ENCODE peak calls at places on chromosomes 3 and 15, in nine cellular contexts. V is OCI-LY7, E is tibial nerve, H is MM.1S, T is mesenchymal stem cell, Y is transverse colon, X is heart right ventricle, C is small intestine, O is right cardiac atrium. G is an unnamed sample. For H3K4me1, the result is how much of the 10 kb centered on the place peaks cover.

GRCh38 chr3:182118081-182118480 is 406.4 kb downstream of the SOX2 start:
- DNase-seq in V (no peak), E (no peak), H (no peak), T (peak), Y (no peak), X (no peak), C (no peak), O (no peak), G (no peak)

GRCh38 chr3:155411500-155412223 is 118.2 kb upstream of the STRIT1 start:
- DNase-seq in V (peak), E (no peak), H (no peak), T (no peak), Y (no peak), X (no peak), C (no peak), O (no peak), G (no peak)

GRCh38 chr15:89740137-89740536 is 10.9 kb downstream of the MESP1 start:
- DNase-seq in V (peak), E (peak), H (peak), T (peak), Y (peak), X (peak), C (peak), O (no peak), G (no peak)

GRCh38 chr3:132549169-132549568 is 47.9 kb upstream of the ACKR4 start:
- DNase-seq in V (no peak), E (no peak), H (no peak), T (no peak), Y (no peak), X (no peak), C (no peak), O (no peak), G (no peak)

GRCh38 chr3:182182531-182182968 is 470.8 kb downstream of the SOX2 start:
- DNase-seq in V (no peak), E (no peak), H (no peak), T (no peak), Y (no peak), X (no peak), C (no peak), O (no peak), G (no peak)

GRCh38 chr3:53195602-53196574 is 34.9 kb downstream of the PRKCD start:
- DNase-seq in V (peak), E (peak), H (peak), T (peak), Y (peak), X (no peak), C (peak), O (peak), G (peak)

GRCh38 chr15:73959801-73960200 is 32.3 kb downstream of the STOML1 start:
- DNase-seq in V (no peak), E (no peak), H (no peak), T (no peak), Y (no peak), X (no peak), C (no peak), O (no peak), G (no peak)

GRCh38 chr15:79349526-79349925 is 38.6 kb downstream of the TMED3 start:
- DNase-seq in V (no peak), E (no peak), H (no peak), T (peak), Y (no peak), X (no peak), C (no peak), O (no peak), G (no peak)

GRCh38 chr3:98395111-98395510 is 4.6 kb downstream of the OR5K3 start:
- DNase-seq in V (no peak), E (no peak), H (no peak), T (no peak), Y (no peak), X (no peak), C (no peak), O (no peak), G (no peak)

GRCh38 chr3:14803101-14803980 is 15.4 kb upstream of the FGD5 start:
- DNase-seq in V (no peak), E (no peak), H (no peak), T (no peak), Y (peak), X (no peak), C (peak), O (peak), G (peak)

GRCh38 chr3:7193271-7193670 is 332.4 kb downstream of the GRM7 start:
- DNase-seq in V (no peak), E (no peak), H (no peak), T (no peak), Y (no peak), X (no peak), C (no peak), O (no peak), G (no peak)

GRCh38 chr3:189911001-189911400 is 209.7 kb downstream of the P3H2 start:
- DNase-seq in V (no peak), E (no peak), H (no peak), T (no peak), Y (no peak), X (no peak), C (no peak), O (no peak), G (no peak)

GRCh38 chr15:63188247-63188936 is 1.0 kb upstream of the RAB8B start:
- DNase-seq in V (no peak), E (no peak), H (no peak), T (no peak), Y (no peak), X (no peak), C (no peak), O (no peak), G (no peak)

GRCh38 chr3:134652409-134652831 is 1.6 kb upstream of the KY start:
- DNase-seq in V (no peak), E (no peak), H (no peak), T (no peak), Y (no peak), X (no peak), C (no peak), O (no peak), G (no peak)

GRCh38 chr15:90184119-90184785 is 16.9 kb upstream of the SEMA4B start:
- DNase-seq in V (no peak), E (peak), H (peak), T (peak), Y (peak), X (peak), C (peak), O (peak), G (peak)

GRCh38 chr3:111577798-111578685 is 17.1 kb downstream of the ZBED2 start:
- DNase-seq in V (peak), E (no peak), H (peak), T (peak), Y (no peak), X (no peak), C (peak), O (no peak), G (no peak)

GRCh38 chr3:46882377-46883015 is 5.0 kb downstream of the PTH1R start:
- DNase-seq in V (no peak), E (no peak), H (no peak), T (peak), Y (no peak), X (no peak), C (no peak), O (peak), G (no peak)

GRCh38 chr15:77702211-77702957 is 69.7 kb upstream of the LINGO1 start:
- DNase-seq in V (peak), E (no peak), H (peak), T (peak), Y (peak), X (peak), C (peak), O (no peak), G (peak)

GRCh38 chr3:31942446-31942845 is 38.6 kb downstream of the OSBPL10 start:
- DNase-seq in V (peak), E (no peak), H (peak), T (no peak), Y (no peak), X (no peak), C (no peak), O (no peak), G (no peak)

GRCh38 chr15:29888651-29889050 is 66.4 kb upstream of the TJP1 start:
- DNase-seq in V (no peak), E (no peak), H (no peak), T (peak), Y (no peak), X (peak), C (no peak), O (peak), G (no peak)

GRCh38 chr3:182812123-182812522 is 18.8 kb downstream of the ATP11B start:
- DNase-seq in V (no peak), E (no peak), H (no peak), T (peak), Y (no peak), X (no peak), C (no peak), O (no peak), G (no peak)

GRCh38 chr3:23923786-23924185 is 6.9 kb downstream of the RPL15 start:
- DNase-seq in V (no peak), E (no peak), H (no peak), T (no peak), Y (no peak), X (no peak), C (no peak), O (no peak), G (no peak)

GRCh38 chr3:13892304-13892703 is 12.4 kb upstream of the WNT7A start:
- DNase-seq in V (no peak), E (no peak), H (no peak), T (no peak), Y (no peak), X (no peak), C (no peak), O (no peak), G (no peak)

GRCh38 chr3:141384157-141384556 is 15.9 kb downstream of the ZBTB38 start:
- DNase-seq in V (no peak), E (no peak), H (peak), T (peak), Y (no peak), X (no peak), C (no peak), O (no peak), G (no peak)

GRCh38 chr15:63933522-63933921 is 99.8 kb upstream of the HERC1 start:
- DNase-seq in V (no peak), E (no peak), H (no peak), T (no peak), Y (no peak), X (no peak), C (no peak), O (no peak), G (no peak)

GRCh38 chr15:38702178-38702912 is 137.7 kb upstream of the RASGRP1 start:
- DNase-seq in V (no peak), E (no peak), H (no peak), T (no peak), Y (peak), X (no peak), C (peak), O (no peak), G (no peak)

GRCh38 chr3:9194509-9195184 is 54.8 kb downstream of the SRGAP3 start:
- DNase-seq in V (no peak), E (no peak), H (no peak), T (no peak), Y (peak), X (no peak), C (no peak), O (no peak), G (no peak)

GRCh38 chr15:91954211-91954804 is 100.8 kb downstream of the SLCO3A1 start:
- DNase-seq in V (no peak), E (no peak), H (no peak), T (no peak), Y (peak), X (no peak), C (peak), O (no peak), G (no peak)

GRCh38 chr3:48989126-48989795 is 780 bp upstream of the P4HTM start:
- DNase-seq in V (peak), E (no peak), H (peak), T (peak), Y (no peak), X (no peak), C (no peak), O (no peak), G (no peak)

GRCh38 chr15:68484696-68485400 is 52.9 kb upstream of the ITGA11 start:
- DNase-seq in V (no peak), E (no peak), H (no peak), T (peak), Y (no peak), X (no peak), C (no peak), O (peak), G (peak)

DNA sequence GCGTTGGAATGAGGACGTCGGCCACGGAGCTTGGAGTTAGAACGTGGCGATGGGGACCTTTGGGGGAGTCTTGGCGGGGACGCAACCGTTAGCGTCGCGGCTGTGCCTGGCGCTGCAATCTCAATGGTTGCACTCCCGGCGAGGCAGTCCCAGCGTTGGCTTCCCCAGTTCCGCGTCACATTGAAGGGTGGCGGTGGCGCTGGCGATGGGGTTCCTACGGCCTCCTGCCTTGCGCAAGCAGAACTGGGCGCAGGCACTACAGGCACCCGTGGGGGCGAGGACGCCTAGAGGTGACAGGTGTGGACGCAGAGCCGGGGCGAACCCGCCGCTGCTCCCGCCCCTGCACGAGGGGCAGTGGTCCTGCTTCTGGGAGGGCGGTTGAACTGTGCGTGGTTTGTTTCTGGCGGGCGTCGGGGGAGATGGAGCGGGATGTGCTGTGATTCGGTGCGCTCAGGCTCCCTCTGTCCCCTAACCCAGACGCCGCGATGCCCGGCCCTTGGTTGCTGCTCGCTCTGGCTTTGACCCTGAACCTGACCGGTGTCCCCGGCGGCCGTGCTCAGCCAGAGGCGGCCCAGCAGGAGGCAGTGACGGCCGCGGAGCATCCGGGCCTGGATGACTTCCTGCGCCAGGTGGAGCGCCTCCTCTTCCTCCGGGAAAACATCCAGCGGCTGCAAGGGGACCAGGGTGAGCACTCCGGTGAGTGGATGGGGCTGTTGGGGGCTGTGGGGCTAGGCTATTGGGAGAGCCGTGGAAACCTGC is 991 bp downstream of the TRH start:
- DNase-seq in V (no peak), E (peak), H (no peak), T (no peak), Y (peak), X (no peak), C (no peak), O (peak), G (peak)
- H3K4me3 ChIP-seq in V (no peak), E (peak), H (no peak), T (no peak), Y (peak), X (peak), C (peak), O (peak), G (peak)

GRCh38 chr3:188832961-188833615 is 338.7 kb upstream of the TPRG1 start:
- DNase-seq in V (no peak), E (peak), H (no peak), T (no peak), Y (no peak), X (no peak), C (no peak), O (no peak), G (no peak)
- H3K27ac ChIP-seq in V (no peak), E (no peak), H (no peak), T (no peak), Y (no peak), X (no peak), C (no peak), O (peak), G (no peak)

GRCh38 chr15:96340611-96341464 is 10.3 kb downstream of the NR2F2 start:
- DNase-seq in V (no peak), E (no peak), H (peak), T (peak), Y (peak), X (no peak), C (no peak), O (peak), G (no peak)
- H3K4me1 ChIP-seq in V (under half), E (under half), H (under half), T (under half), Y (under half), X (under half), C (under half), O (under half), G (under half)

DNA sequence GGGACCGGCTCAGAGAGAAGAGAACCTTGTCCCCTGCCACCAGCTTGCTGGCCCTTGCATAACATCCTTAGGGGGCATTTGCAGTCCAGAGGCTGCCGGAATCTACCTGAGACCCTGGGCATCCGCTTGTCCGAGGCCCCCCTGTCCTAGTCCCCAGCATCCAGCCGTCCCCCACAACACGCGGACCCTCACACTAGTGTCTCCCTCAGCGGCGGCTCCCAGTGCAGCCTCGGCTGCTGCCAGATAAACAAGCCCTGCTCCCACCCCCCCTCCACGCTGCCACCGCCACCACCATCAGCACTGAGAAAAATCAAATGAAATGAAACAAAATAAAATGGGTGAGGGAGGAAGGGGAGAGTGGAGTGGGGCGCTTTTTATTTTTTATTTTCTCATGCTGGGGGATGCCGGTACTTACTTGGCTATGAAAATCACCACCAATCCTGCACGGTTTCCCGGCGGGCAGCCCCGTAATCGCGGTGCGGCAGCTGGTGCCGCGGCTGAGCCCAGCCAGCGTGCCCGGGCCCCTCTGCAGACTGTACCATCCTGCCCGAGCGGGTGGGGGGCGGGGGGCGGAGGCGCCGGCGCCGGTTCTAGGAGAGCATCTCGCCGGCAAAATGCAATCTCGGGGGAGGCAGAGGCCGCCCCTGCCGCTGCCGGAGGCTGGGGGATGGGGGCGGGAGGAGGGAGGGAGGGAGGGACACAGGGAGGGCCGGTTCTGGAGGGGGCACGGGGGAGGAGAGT is at the start of gene ATP2B2:
- DNase-seq in V (peak), E (no peak), H (no peak), T (no peak), Y (no peak), X (no peak), C (no peak), O (no peak), G (peak)
- H3K4me3 ChIP-seq in V (no peak), E (peak), H (no peak), T (no peak), Y (peak), X (no peak), C (no peak), O (peak), G (peak)

DNA sequence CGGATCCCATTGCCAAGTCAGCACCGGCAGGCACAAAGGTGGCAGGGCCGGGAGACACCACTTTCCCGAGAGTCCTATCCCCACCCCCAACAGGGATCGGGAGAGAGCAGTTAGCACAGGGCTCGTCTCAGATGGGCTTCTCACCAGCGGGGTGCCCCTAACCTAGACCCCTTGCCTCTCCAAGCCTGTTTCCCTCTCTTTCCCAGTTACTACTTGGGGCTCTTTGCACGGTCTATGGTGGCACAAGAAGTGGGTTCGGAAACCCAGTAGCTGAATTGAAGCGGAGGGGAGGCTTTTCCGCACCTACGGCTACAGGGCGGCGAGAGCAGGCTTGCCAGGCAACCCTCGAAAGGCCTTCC is 383 bp upstream of the EFCC1 start:
- DNase-seq in V (no peak), E (no peak), H (no peak), T (no peak), Y (no peak), X (no peak), C (no peak), O (no peak), G (no peak)
- H3K27ac ChIP-seq in V (no peak), E (peak), H (no peak), T (no peak), Y (peak), X (peak), C (no peak), O (peak), G (peak)

DNA sequence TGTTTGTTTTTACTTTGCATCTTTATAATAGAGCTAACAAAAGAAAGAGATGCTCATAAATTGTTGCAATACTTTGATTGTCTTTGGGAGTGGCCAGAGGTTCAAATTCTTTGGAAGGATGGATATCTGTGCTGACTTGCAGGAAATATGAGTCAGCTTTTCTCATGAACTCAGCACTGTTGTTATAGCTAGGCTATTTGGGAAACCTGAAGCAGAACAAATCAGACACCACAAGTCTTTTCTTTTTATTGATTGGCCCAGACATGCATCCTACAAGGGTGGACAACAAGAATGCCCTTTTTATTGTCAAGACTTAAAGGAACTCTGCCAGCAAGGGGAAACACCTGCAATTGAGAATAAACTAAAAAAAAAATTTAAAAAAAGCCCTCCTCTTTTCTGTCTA is 4.5 kb upstream of the DENND4A start:
- DNase-seq in V (no peak), E (no peak), H (no peak), T (peak), Y (no peak), X (no peak), C (peak), O (no peak), G (no peak)
- H3K4me1 ChIP-seq in V (under half), E (under half), H (under half), T (under half), Y (under half), X (under half), C (under half), O (under half), G (under half)

G was measured in psoas muscle.